ENCODE peak calls at places on chromosomes 16 and 17, in five cellular contexts. Y is brain microvascular endothelial cell, F is colonic mucosa, C is heart right ventricle, I is uterus. U is an unnamed sample.
A peak's percentile ranks its signal among the peaks of the same experiment; 100 is the strongest.

GRCh38 chr16:64586756-64587155 is 535.1 kb downstream of the CDH11 start:
- DNase-seq in Y (no peak), F (no peak), C (no peak), I (no peak), U (no peak)

GRCh38 chr16:49342336-49343265 is 31.0 kb upstream of the C16orf78 start:
- DNase-seq in Y (no peak), F (no peak), C (no peak), I (no peak), U (no peak)

GRCh38 chr17:12545877-12546513 is 119.7 kb upstream of the MYOCD start:
- DNase-seq in Y (peak; percentile 58), F (peak; percentile 47), C (peak; percentile 31), I (no peak), U (peak; percentile 72)

GRCh38 chr17:65385726-65386125 is 175.7 kb downstream of the AXIN2 start:
- DNase-seq in Y (no peak), F (no peak), C (no peak), I (no peak), U (no peak)

GRCh38 chr17:700504-701094 is 14.0 kb downstream of the VPS53 start:
- DNase-seq in Y (no peak), F (no peak), C (no peak), I (no peak), U (peak; percentile 45)

GRCh38 chr17:45248132-45248936 is 13.6 kb downstream of the SPATA32 start:
- DNase-seq in Y (no peak), F (peak; percentile 75), C (no peak), I (no peak), U (peak; percentile 83)

GRCh38 chr17:71407972-71408371 is 712.8 kb upstream of the SOX9 start:
- DNase-seq in Y (no peak), F (no peak), C (no peak), I (no peak), U (no peak)

GRCh38 chr16:7555459-7555858 is 222.8 kb downstream of the RBFOX1 start:
- DNase-seq in Y (no peak), F (no peak), C (no peak), I (no peak), U (no peak)

GRCh38 chr17:63550816-63551639 is 751 bp downstream of the DCAF7 start:
- DNase-seq in Y (peak; percentile 42), F (peak; percentile 49), C (no peak), I (no peak), U (peak; percentile 35)

GRCh38 chr17:376936-377863 is 24.6 kb upstream of the RPH3AL start:
- DNase-seq in Y (no peak), F (no peak), C (no peak), I (no peak), U (peak; percentile 26)

GRCh38 chr17:44241104-44241503 is 21.6 kb upstream of the UBTF start:
- DNase-seq in Y (no peak), F (no peak), C (no peak), I (no peak), U (no peak)

GRCh38 chr17:15261063-15261817 is 3.9 kb downstream of the PMP22 start:
- DNase-seq in Y (peak; percentile 57), F (peak; percentile 43), C (peak; percentile 46), I (peak; percentile 64), U (peak; percentile 58)

GRCh38 chr16:89117975-89118289 is 24.3 kb downstream of the ACSF3 start:
- DNase-seq in Y (no peak), F (no peak), C (no peak), I (no peak), U (no peak)

GRCh38 chr16:82226327-82226726 is 56.3 kb upstream of the MPHOSPH6 start:
- DNase-seq in Y (no peak), F (no peak), C (no peak), I (no peak), U (no peak)

GRCh38 chr17:78828470-78829185 is 12.0 kb downstream of the USP36 start:
- DNase-seq in Y (peak; percentile 73), F (no peak), C (no peak), I (no peak), U (no peak)

GRCh38 chr16:12271006-12271405 is 294.5 kb downstream of the SNX29 start:
- DNase-seq in Y (no peak), F (no peak), C (no peak), I (no peak), U (peak; percentile 31)

GRCh38 chr16:82379601-82380000 is 209.6 kb upstream of the MPHOSPH6 start:
- DNase-seq in Y (no peak), F (no peak), C (no peak), I (no peak), U (no peak)

GRCh38 chr17:36978810-36979584 is 30.2 kb downstream of the AATF start:
- DNase-seq in Y (no peak), F (no peak), C (no peak), I (no peak), U (no peak)

GRCh38 chr17:66098040-66098439 is 93.9 kb downstream of the CEP112 start:
- DNase-seq in Y (peak; percentile 25), F (no peak), C (no peak), I (no peak), U (no peak)

GRCh38 chr17:46832306-46832895 is 13.9 kb upstream of the WNT3 start:
- DNase-seq in Y (no peak), F (no peak), C (no peak), I (no peak), U (no peak)

GRCh38 chr17:80358131-80358530 is 56.8 kb upstream of the ENDOV start:
- DNase-seq in Y (no peak), F (no peak), C (no peak), I (no peak), U (no peak)

GRCh38 chr17:28737316-28737715 is 6.5 kb upstream of the TRAF4 start:
- DNase-seq in Y (no peak), F (no peak), C (no peak), I (no peak), U (no peak)

GRCh38 chr17:42695500-42695899 is 13.2 kb downstream of the CNTNAP1 start:
- DNase-seq in Y (no peak), F (no peak), C (no peak), I (no peak), U (no peak)

DNA sequence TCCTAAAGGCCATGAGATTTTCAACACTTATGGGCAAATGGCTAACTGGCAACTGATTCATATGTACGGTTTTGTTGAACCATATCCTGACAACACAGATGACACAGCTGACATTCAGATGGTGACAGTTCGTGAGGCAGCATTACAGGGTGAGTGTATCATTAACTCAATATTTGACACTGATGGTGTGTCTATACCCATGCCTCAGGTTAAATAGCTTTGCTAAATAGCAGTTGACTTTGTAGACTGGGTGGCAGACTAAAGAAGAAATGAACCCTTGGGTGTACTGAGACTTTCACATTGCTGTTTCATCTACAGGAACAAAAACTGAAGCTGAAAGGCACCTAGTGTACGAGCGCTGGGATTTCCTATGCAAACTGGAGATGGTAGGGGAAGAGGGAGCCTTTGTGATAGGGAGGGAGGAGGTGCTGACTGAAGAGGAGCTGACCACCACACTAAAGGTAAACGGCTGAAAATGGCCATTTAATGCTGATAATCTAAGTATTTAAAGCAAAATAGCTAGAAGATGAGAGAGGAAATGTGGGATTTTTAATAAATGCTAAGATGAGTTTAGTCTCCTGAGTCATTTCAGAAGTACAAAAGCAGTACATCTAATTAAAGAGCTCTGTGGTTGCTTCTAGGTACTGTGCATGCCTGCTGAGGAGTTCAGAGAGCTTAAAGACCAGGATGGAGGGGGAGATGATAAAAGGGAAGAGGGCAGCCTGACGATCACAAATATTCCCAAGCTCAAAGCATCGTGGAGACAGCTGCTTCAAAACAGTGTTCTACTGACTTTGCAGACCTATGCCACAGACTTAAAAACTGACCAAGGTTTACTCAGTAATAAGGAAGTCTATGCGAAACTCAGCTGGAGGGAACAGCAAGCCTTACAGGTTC is 3.0 kb downstream of the SETD6 start:
- DNase-seq in Y (no peak), F (no peak), C (no peak), I (no peak), U (no peak)
- H3K27ac ChIP-seq in Y (no peak overlapping the region), F (no peak overlapping the region), C (no peak overlapping the region), I (no peak overlapping the region), U (no peak overlapping the region)

DNA sequence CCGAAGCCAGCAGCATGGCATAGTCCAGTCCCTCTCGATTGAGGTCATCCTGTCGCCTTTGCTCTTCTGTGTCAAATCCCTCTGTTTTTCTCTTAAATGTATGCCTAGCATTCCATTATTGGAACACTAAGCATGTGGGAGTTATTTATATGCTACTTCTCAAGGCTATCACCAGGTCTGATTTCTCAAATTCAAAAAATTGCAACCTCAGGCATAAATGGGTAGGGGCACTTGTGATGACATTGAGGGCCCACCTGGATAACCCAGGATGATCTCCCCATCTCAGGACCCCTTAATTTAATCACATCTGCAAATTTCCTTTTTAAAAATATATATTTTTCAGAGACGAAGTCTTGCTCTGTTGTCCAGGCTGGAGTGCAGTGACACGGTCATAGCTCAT is 95.7 kb downstream of the BMERB1 start:
- DNase-seq in Y (no peak), F (no peak), C (no peak), I (no peak), U (no peak)
- H3K27ac ChIP-seq in Y (no peak overlapping the region), F (no peak overlapping the region), C (no peak overlapping the region), I (no peak overlapping the region), U (no peak overlapping the region)

GRCh38 chr17:3918372-3919122 is 2.3 kb upstream of the P2RX1 start:
- DNase-seq in Y (no peak), F (no peak), C (peak; percentile 58), I (no peak), U (peak; percentile 21)
- H3K27ac ChIP-seq in Y (no peak overlapping the region), F (peak overlapping the region; percentile 50), C (peak overlapping the region; percentile 41), I (peak overlapping the region; percentile 48), U (peak overlapping the region; percentile 70)

DNA sequence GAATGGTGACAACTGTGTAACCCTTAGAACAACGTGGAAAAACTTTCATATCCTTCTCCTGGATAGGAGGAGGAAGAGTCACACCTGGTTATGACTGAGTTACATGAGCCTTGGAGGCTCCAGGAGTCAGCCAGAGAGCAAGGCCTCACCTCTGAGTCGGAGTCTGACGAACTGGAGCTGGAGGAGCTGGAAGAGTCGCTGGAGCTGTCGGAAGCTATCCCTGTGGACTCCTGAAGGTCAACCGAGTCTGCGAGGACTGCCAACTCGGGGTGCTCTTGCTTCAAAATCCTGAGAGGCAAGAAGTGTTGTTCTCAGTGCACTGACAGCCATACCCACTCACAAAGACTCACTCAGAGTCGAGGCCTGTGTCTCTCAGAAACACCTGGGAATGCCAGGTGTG is 6.2 kb downstream of the JMJD6 start:
- DNase-seq in Y (no peak), F (no peak), C (no peak), I (peak; percentile 8), U (no peak)
- H3K27ac ChIP-seq in Y (no peak overlapping the region), F (no peak overlapping the region), C (no peak overlapping the region), I (no peak overlapping the region), U (no peak overlapping the region)

DNA sequence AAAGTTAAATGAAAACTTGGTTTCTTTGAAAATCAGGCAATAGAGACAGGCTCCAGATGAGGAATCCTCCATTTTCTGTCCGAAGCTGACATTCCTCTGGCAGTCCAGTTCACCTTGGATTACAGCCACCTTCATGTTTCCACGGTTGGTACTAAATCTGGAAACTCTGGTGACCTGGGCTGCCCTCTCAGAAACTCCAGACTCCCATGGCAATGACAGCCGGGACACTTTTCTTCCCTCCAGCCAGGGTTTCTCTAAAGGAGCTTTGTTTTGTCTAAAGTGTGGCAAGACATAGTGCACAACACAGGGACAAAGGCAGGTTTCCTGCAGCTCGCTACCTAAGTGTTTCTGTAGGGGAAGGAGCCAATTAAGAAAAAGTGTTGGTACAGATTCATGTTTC is 36.0 kb downstream of the CLUAP1 start:
- DNase-seq in Y (no peak), F (no peak), C (peak; percentile 30), I (no peak), U (no peak)
- H3K27ac ChIP-seq in Y (no peak overlapping the region), F (no peak overlapping the region), C (peak overlapping the region; percentile 43), I (peak overlapping the region; percentile 23), U (no peak overlapping the region)

GRCh38 chr17:39700148-39700987 is 504 bp downstream of the ERBB2 start:
- DNase-seq in Y (peak; percentile 9), F (no peak), C (no peak), I (no peak), U (no peak)
- H3K27ac ChIP-seq in Y (no peak overlapping the region), F (peak overlapping the region; percentile 82), C (peak overlapping the region; percentile 88), I (peak overlapping the region; percentile 81), U (peak overlapping the region; percentile 91)

U was measured in small intestine.